ENCODE peak calls at places on chromosomes 4 and X, in nine cellular contexts. J is Panc1, I is suprapubic skin, B is prostate gland, L is HepG2, U is endothelial cell of umbilical vein, H is stomach, C is esophagus muscularis mucosa, W is K562. E is an unnamed sample.
A peak's percentile ranks its signal among the peaks of the same experiment; 100 is the strongest.

GRCh38 chr4:145285928-145286327 is 105.5 kb upstream of the OTUD4 start:
- DNase-seq in L (no peak), C (no peak), I (no peak), U (peak; percentile 65), B (no peak), H (no peak), J (no peak), W (no peak), E (no peak)

GRCh38 chr4:74030285-74030684 is 8.2 kb downstream of the CXCL3 start:
- DNase-seq in W (no peak), U (no peak), H (no peak), C (no peak), I (no peak), L (no peak), J (no peak), B (no peak), E (no peak)

GRCh38 chr4:22901631-22902030 is 208.9 kb downstream of the GBA3 start:
- DNase-seq in I (no peak), W (no peak), H (no peak), C (no peak), J (no peak), U (no peak), B (no peak), L (no peak), E (no peak)

GRCh38 chr4:47913858-47914218 is 545 bp downstream of the NFXL1 start:
- DNase-seq in W (peak; percentile 54), J (no peak), C (no peak), H (peak; percentile 42), B (peak; percentile 40), L (peak; percentile 13), I (peak; percentile 75), U (no peak), E (peak; percentile 69)

GRCh38 chrX:3299626-3300025 is 46.8 kb downstream of the MXRA5 start:
- DNase-seq in H (no peak), J (no peak), L (no peak), U (no peak), W (no peak), I (no peak), C (no peak), B (no peak), E (no peak)

GRCh38 chrX:81316163-81316562 is 114.3 kb downstream of the SH3BGRL start:
- DNase-seq in I (no peak), L (no peak), H (no peak), J (no peak), W (no peak), U (no peak), B (no peak), C (no peak), E (no peak)

GRCh38 chr4:166318810-166319525 is 445.9 kb downstream of the TLL1 start:
- DNase-seq in H (no peak), W (no peak), L (no peak), J (no peak), I (no peak), U (no peak), B (no peak), C (no peak), E (no peak)

GRCh38 chr4:8765084-8765483 is 106.6 kb downstream of the HMX1 start:
- DNase-seq in I (peak; percentile 48), W (no peak), J (no peak), H (no peak), C (no peak), B (no peak), L (no peak), U (no peak), E (peak; percentile 40)

GRCh38 chr4:137471461-137471860 is 60.8 kb downstream of the PCDH18 start:
- DNase-seq in W (no peak), C (no peak), H (no peak), L (no peak), I (no peak), J (peak; percentile 5), U (no peak), B (no peak), E (no peak)

GRCh38 chr4:85555210-85555609 is 80.3 kb downstream of the ARHGAP24 start:
- DNase-seq in L (no peak), J (no peak), C (no peak), W (no peak), I (no peak), B (no peak), H (no peak), U (no peak), E (no peak)

GRCh38 chr4:25563071-25563564 is 92.5 kb upstream of the SLC34A2 start:
- DNase-seq in J (no peak), U (no peak), W (no peak), H (no peak), L (no peak), I (no peak), C (no peak), B (no peak), E (no peak)

GRCh38 chr4:120399846-120400245 is 333.2 kb upstream of the MAD2L1 start:
- DNase-seq in C (no peak), B (no peak), J (no peak), I (no peak), L (no peak), H (no peak), W (no peak), U (no peak), E (no peak)

GRCh38 chr4:5969336-5969735 is 48.9 kb downstream of the C4orf50 start:
- DNase-seq in J (no peak), L (no peak), U (no peak), H (no peak), C (no peak), I (no peak), B (no peak), W (no peak), E (peak; percentile 34)

GRCh38 chr4:5971077-5971447 is 47.2 kb downstream of the C4orf50 start:
- DNase-seq in L (no peak), C (no peak), W (peak; percentile 10), U (no peak), B (no peak), H (peak; percentile 11), J (no peak), I (no peak), E (peak; percentile 54)

GRCh38 chr4:5972571-5972970 is 45.7 kb downstream of the C4orf50 start:
- DNase-seq in L (no peak), J (no peak), H (peak; percentile 23), C (no peak), U (no peak), I (no peak), B (no peak), W (no peak), E (peak; percentile 61)

GRCh38 chr4:5969777-5970176 is 48.5 kb downstream of the C4orf50 start:
- DNase-seq in I (no peak), J (no peak), U (no peak), L (no peak), W (no peak), H (peak; percentile 15), B (no peak), C (no peak), E (no peak)

GRCh38 chr4:5970381-5971076 is 47.7 kb downstream of the C4orf50 start:
- DNase-seq in B (no peak), W (no peak), I (no peak), U (no peak), J (no peak), L (no peak), H (peak; percentile 7), C (no peak), E (peak; percentile 43)
- TF ChIP-seq POLR2AphosphoS5 in B (no peak), W (no peak), I (no peak), U (no peak), J (no peak), L (no peak), H (no peak), C (no peak), E (no peak)

GRCh38 chrX:7891928-7892327 is 35.3 kb downstream of the PNPLA4 start:
- DNase-seq in C (no peak), U (no peak), L (peak; percentile 29), B (no peak), H (no peak), I (no peak), W (peak; percentile 11), J (no peak), E (no peak)

GRCh38 chrX:7889680-7890079 is 37.5 kb downstream of the PNPLA4 start:
- DNase-seq in H (no peak), J (no peak), L (no peak), W (no peak), U (no peak), I (no peak), B (no peak), C (no peak), E (no peak)

DNA sequence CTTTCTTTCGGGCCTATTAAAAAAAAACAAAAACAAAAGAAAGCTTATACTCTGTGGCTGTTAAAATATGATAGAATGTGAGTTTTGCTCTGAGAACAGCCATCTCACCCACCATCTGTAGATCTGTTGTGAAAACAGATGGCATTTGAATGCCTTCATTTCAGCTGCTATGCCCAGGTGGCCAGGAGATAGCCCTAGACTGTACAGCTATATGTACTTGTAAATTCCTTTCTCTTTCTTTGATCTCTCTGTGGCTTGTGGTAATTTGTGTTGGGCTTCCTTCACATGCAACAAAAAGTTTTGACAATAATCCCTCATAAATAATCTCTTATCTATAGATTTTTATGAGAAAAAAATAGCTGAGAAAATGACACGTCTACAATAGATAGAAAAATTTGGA is 38.1 kb downstream of the PNPLA4 start:
- DNase-seq in L (no peak), W (no peak), C (no peak), J (no peak), I (no peak), H (no peak), B (no peak), U (no peak), E (no peak)
- H3K27ac ChIP-seq in L (no peak overlapping the region), W (no peak overlapping the region), C (no peak overlapping the region), J (no peak overlapping the region), I (no peak overlapping the region), H (no peak overlapping the region), B (no peak overlapping the region), U (no peak overlapping the region), E (no peak overlapping the region)

GRCh38 chr4:38803833-38804653 is 548 bp downstream of the TLR1 start:
- DNase-seq in H (no peak), C (no peak), J (no peak), B (no peak), I (no peak), L (no peak), W (no peak), U (no peak), E (no peak)

GRCh38 chr4:38804654-38805295 is at the start of gene TLR1:
- DNase-seq in J (peak; percentile 30), I (no peak), B (no peak), W (peak; percentile 46), H (no peak), L (peak; percentile 25), C (no peak), U (peak; percentile 89), E (no peak)

GRCh38 chr4:38802561-38803355 is 1.8 kb downstream of the TLR1 start:
- DNase-seq in J (no peak), H (no peak), I (no peak), W (no peak), U (no peak), B (no peak), L (no peak), C (no peak), E (no peak)

GRCh38 chr4:38800956-38801450 is 3.6 kb downstream of the TLR1 start:
- DNase-seq in H (no peak), I (no peak), W (no peak), C (no peak), J (no peak), L (no peak), B (no peak), U (no peak), E (no peak)

GRCh38 chr4:38805530-38806145 is 1.0 kb upstream of the TLR1 start:
- DNase-seq in I (no peak), U (peak; percentile 44), H (no peak), W (peak; percentile 20), C (no peak), B (no peak), J (no peak), L (no peak), E (no peak)
- TF ChIP-seq POLR2AphosphoS5 in I (no peak), U (peak; percentile 31), H (peak; percentile 5), W (no peak), C (no peak), B (no peak), J (no peak), L (no peak), E (no peak)

GRCh38 chr4:10740227-10740626 is 55.7 kb upstream of the CLNK start:
- DNase-seq in W (no peak), H (no peak), J (no peak), B (no peak), U (no peak), I (no peak), C (no peak), L (no peak), E (no peak)
- H3K27ac ChIP-seq in W (no peak overlapping the region), H (no peak overlapping the region), J (no peak overlapping the region), B (no peak overlapping the region), U (no peak overlapping the region), I (no peak overlapping the region), C (no peak overlapping the region), L (no peak overlapping the region), E (no peak overlapping the region)

E was measured in sigmoid colon.